ENCODE peak calls at places on chromosome 1, in nine cellular contexts. Y is HTR-8/SVneo, L is glutamatergic neuron, V is progenitor cell of endocrine pancreas, H is endothelial cell of umbilical vein, E is left colon, C is NCI-H82, M is H54, O is right lobe of liver. G is an unnamed sample.

GRCh38 chr1:51875291-51875772 is 3.2 kb downstream of the NRDC start:
- DNase-seq in Y (no peak), L (no peak), V (no peak), H (no peak), E (no peak), C (no peak), M (no peak), O (no peak), G (no peak)

GRCh38 chr1:12179111-12179519 is 12.3 kb downstream of the TNFRSF1B start:
- DNase-seq in Y (peak), L (no peak), V (no peak), H (peak), E (no peak), C (no peak), M (peak), O (peak), G (no peak)

GRCh38 chr1:212611000-212611636 is 2.6 kb downstream of the ATF3 start:
- DNase-seq in Y (no peak), L (no peak), V (no peak), H (no peak), E (no peak), C (no peak), M (no peak), O (no peak), G (no peak)

GRCh38 chr1:11749203-11749689 is 12.7 kb upstream of the C1orf167 start:
- DNase-seq in Y (no peak), L (peak), V (no peak), H (peak), E (no peak), C (peak), M (peak), O (no peak), G (peak)

GRCh38 chr1:70072239-70072751 is 133.1 kb downstream of the LRRC40 start:
- DNase-seq in Y (no peak), L (no peak), V (no peak), H (no peak), E (no peak), C (peak), M (no peak), O (no peak), G (no peak)

GRCh38 chr1:29713857-29714256 is 477.5 kb downstream of the PTPRU start:
- DNase-seq in Y (no peak), L (no peak), V (no peak), H (no peak), E (no peak), C (peak), M (no peak), O (no peak), G (no peak)

GRCh38 chr1:224377676-224378006 is 21.0 kb downstream of the CNIH4 start:
- DNase-seq in Y (peak), L (no peak), V (no peak), H (no peak), E (no peak), C (no peak), M (peak), O (no peak), G (no peak)

GRCh38 chr1:231596337-231596791 is 30.2 kb upstream of the DISC1 start:
- DNase-seq in Y (no peak), L (no peak), V (no peak), H (no peak), E (no peak), C (no peak), M (no peak), O (no peak), G (no peak)

GRCh38 chr1:204589409-204590038 is 73.3 kb downstream of the MDM4 start:
- DNase-seq in Y (no peak), L (no peak), V (no peak), H (no peak), E (no peak), C (peak), M (no peak), O (no peak), G (no peak)

GRCh38 chr1:22754106-22754768 is 43.6 kb downstream of the EPHB2 start:
- DNase-seq in Y (no peak), L (no peak), V (no peak), H (peak), E (no peak), C (no peak), M (no peak), O (no peak), G (peak)

GRCh38 chr1:192589813-192590212 is 14.2 kb downstream of the RGS1 start:
- DNase-seq in Y (no peak), L (no peak), V (no peak), H (no peak), E (no peak), C (no peak), M (no peak), O (no peak), G (no peak)

GRCh38 chr1:93196591-93196990 is 16.1 kb downstream of the CCDC18 start:
- DNase-seq in Y (no peak), L (no peak), V (no peak), H (no peak), E (no peak), C (no peak), M (no peak), O (no peak), G (no peak)

GRCh38 chr1:165679282-165680036 is 18.9 kb downstream of the ALDH9A1 start:
- DNase-seq in Y (no peak), L (no peak), V (no peak), H (no peak), E (no peak), C (no peak), M (no peak), O (no peak), G (no peak)

GRCh38 chr1:28775121-28775942 is 36.6 kb upstream of the OPRD1 start:
- DNase-seq in Y (no peak), L (peak), V (peak), H (peak), E (peak), C (peak), M (no peak), O (peak), G (peak)

GRCh38 chr1:234509457-234510328 is 30.7 kb upstream of the TARBP1 start:
- DNase-seq in Y (no peak), L (no peak), V (no peak), H (no peak), E (no peak), C (peak), M (no peak), O (peak), G (no peak)

GRCh38 chr1:200415227-200415626 is 5.4 kb upstream of the ZNF281 start:
- DNase-seq in Y (no peak), L (no peak), V (no peak), H (peak), E (no peak), C (no peak), M (no peak), O (no peak), G (no peak)

GRCh38 chr1:212587304-212588136 is 21.0 kb upstream of the ATF3 start:
- DNase-seq in Y (no peak), L (no peak), V (no peak), H (no peak), E (no peak), C (no peak), M (no peak), O (no peak), G (no peak)

GRCh38 chr1:62508187-62508758 is 71.4 kb downstream of the USP1 start:
- DNase-seq in Y (peak), L (no peak), V (no peak), H (peak), E (no peak), C (peak), M (no peak), O (no peak), G (no peak)

GRCh38 chr1:153985984-153986761 is at the start of gene RAB13:
- DNase-seq in Y (peak), L (peak), V (peak), H (peak), E (peak), C (peak), M (peak), O (peak), G (no peak)

G was measured in GM12891.